ENCODE peak calls at places on chromosome 6, in seven cellular contexts. G, X, D, M, V, Z and L are unnamed samples.

GRCh38 chr6:145547596-145548325 is 187.6 kb downstream of the EPM2A start:
- DNase-seq in X (peak), V (no peak), G (no peak), M (no peak), D (no peak), Z (no peak), L (no peak)

GRCh38 chr6:12270551-12271228 is 19.5 kb upstream of the EDN1 start:
- DNase-seq in V (no peak), G (no peak), M (no peak), D (no peak), Z (no peak), X (no peak), L (no peak)

GRCh38 chr6:132391391-132392291 is 9.6 kb downstream of the MOXD1 start:
- DNase-seq in V (no peak), X (peak), M (peak), D (no peak), Z (peak), G (no peak), L (no peak)

GRCh38 chr6:5173862-5174643 is 86.7 kb downstream of the LYRM4 start:
- DNase-seq in M (peak), Z (no peak), G (no peak), D (no peak), X (peak), V (no peak), L (peak)

GRCh38 chr6:78525961-78526360 is 341.4 kb upstream of the IRAK1BP1 start:
- DNase-seq in V (no peak), X (no peak), D (no peak), G (no peak), Z (no peak), M (no peak), L (no peak)

GRCh38 chr6:170211404-170212025 is 79.4 kb downstream of the DLL1 start:
- DNase-seq in M (no peak), V (no peak), D (no peak), X (no peak), G (peak), Z (no peak), L (no peak)

GRCh38 chr6:27795697-27796494 is 116.3 kb downstream of the OR2B2 start:
- DNase-seq in D (peak), G (no peak), Z (peak), M (peak), V (no peak), X (peak), L (peak)

GRCh38 chr6:112118034-112118433 is 30.6 kb downstream of the FAM229B start:
- DNase-seq in M (peak), D (no peak), Z (no peak), G (no peak), X (no peak), V (no peak), L (no peak)

GRCh38 chr6:158894192-158894591 is 75.0 kb upstream of the EZR start:
- DNase-seq in X (no peak), V (no peak), G (no peak), Z (peak), M (peak), D (peak), L (no peak)

GRCh38 chr6:34349226-34349625 is 43.2 kb downstream of the NUDT3 start:
- DNase-seq in X (no peak), V (no peak), G (no peak), D (no peak), Z (peak), M (no peak), L (no peak)

GRCh38 chr6:35317483-35318199 is 20.0 kb downstream of the DEF6 start:
- DNase-seq in X (no peak), G (no peak), V (no peak), Z (no peak), M (no peak), D (no peak), L (no peak)

GRCh38 chr6:143802833-143803565 is 40.1 kb upstream of the LTV1 start:
- DNase-seq in M (peak), G (no peak), D (no peak), Z (no peak), X (no peak), V (no peak), L (no peak)

GRCh38 chr6:32254761-32255211 is 30.9 kb upstream of the NOTCH4 start:
- DNase-seq in X (no peak), V (no peak), D (no peak), G (no peak), Z (no peak), M (no peak), L (no peak)

GRCh38 chr6:32960563-32960962 is 7.7 kb upstream of the HLA-DMA start:
- DNase-seq in D (peak), M (no peak), V (no peak), Z (no peak), X (no peak), G (no peak), L (no peak)

GRCh38 chr6:127083231-127084015 is 35.0 kb upstream of the RSPO3 start:
- DNase-seq in Z (no peak), M (no peak), D (no peak), G (no peak), X (no peak), V (no peak), L (no peak)

GRCh38 chr6:27592107-27592480 is 119.2 kb upstream of the ZNF184 start:
- DNase-seq in D (peak), X (no peak), G (no peak), V (no peak), M (no peak), Z (peak), L (no peak)

GRCh38 chr6:112337209-112337638 is 9.9 kb upstream of the RFPL4B start:
- DNase-seq in M (peak), Z (peak), X (peak), D (peak), G (peak), V (peak), L (no peak)

GRCh38 chr6:2149370-2150006 is 95.9 kb downstream of the GMDS start:
- DNase-seq in G (no peak), X (no peak), M (no peak), D (no peak), V (no peak), Z (no peak), L (no peak)

GRCh38 chr6:41942045-41942851 is 640 bp upstream of the CCND3 start:
- DNase-seq in Z (no peak), M (peak), D (no peak), G (no peak), V (no peak), X (no peak), L (no peak)

DNA sequence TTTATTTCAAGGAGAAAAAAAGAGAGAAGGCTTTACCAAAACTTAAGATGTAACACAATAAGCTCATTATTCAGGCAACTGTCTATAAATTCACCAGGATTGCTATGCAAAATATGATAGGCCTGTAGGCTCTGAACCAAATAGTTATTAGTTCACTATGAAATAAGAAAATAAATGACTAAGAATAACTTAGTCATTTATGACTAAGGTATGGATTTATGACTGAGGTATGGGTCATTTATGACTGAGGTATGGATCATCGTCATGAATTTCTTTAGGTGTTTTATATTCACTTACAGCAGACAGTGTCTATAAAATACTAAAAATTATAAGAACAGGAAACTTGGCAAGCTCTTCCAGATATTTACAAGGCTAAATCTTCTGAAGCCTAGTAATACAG is 52.1 kb upstream of the SNX9 start:
- DNase-seq in V (no peak), Z (peak), X (no peak), M (peak), G (no peak), D (no peak), L (no peak)
- H3K4me3 ChIP-seq in V (no peak), Z (no peak), X (no peak), M (no peak), G (no peak), D (no peak), L (no peak)

DNA sequence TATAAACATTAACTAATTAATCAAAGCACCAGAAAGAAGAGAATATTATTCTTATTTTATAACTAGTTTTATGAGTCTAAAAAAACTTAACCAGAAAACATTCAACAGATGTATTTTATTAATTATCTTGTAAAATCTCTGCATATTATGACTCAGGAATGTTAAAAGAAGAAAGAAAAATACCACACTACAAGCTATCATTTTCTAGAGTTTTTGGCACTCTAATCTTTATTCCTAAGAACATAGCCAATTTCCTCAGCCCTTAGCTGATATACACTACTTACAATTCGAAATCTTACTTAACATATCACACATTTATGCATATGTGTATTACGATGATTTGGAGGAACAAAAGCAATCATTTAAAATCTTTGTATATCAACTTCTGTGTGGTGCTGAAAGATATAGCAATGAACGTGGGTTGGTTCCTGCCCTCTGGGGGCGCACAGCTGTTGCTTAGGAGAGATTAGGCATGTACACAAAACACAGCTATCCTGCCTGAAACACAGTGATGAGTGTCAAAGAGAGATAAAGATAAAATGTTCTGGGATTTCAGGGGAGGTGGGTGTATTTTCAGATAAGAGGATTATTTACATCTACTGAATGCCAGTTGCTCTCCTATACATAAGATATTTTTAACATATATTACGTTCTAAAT is 404.5 kb downstream of the SYNE1 start:
- DNase-seq in M (peak), G (no peak), D (no peak), Z (no peak), X (no peak), V (no peak), L (peak)
- H3K27ac ChIP-seq in M (peak), G (peak), D (no peak), Z (no peak), X (peak), V (no peak), L (no peak)

GRCh38 chr6:21142716-21143115 is 450.8 kb upstream of the SOX4 start:
- DNase-seq in M (no peak), V (no peak), G (no peak), Z (no peak), D (no peak), X (no peak), L (no peak)
- H3K4me3 ChIP-seq in M (no peak), V (no peak), G (no peak), Z (no peak), D (no peak), X (no peak), L (no peak)

GRCh38 chr6:151317206-151317994 is 74.0 kb downstream of the ZBTB2 start:
- DNase-seq in X (no peak), M (peak), D (no peak), Z (peak), G (no peak), V (no peak), L (no peak)

GRCh38 chr6:151322570-151322969 is 68.8 kb downstream of the ZBTB2 start:
- DNase-seq in D (no peak), Z (peak), M (no peak), V (no peak), X (no peak), G (no peak), L (no peak)

GRCh38 chr6:151320140-151320539 is 71.2 kb downstream of the ZBTB2 start:
- DNase-seq in Z (no peak), X (no peak), D (no peak), G (no peak), V (no peak), M (no peak), L (no peak)

GRCh38 chr6:151321438-151321837 is 69.9 kb downstream of the ZBTB2 start:
- DNase-seq in G (no peak), X (no peak), Z (no peak), M (no peak), D (no peak), V (no peak), L (no peak)

DNA sequence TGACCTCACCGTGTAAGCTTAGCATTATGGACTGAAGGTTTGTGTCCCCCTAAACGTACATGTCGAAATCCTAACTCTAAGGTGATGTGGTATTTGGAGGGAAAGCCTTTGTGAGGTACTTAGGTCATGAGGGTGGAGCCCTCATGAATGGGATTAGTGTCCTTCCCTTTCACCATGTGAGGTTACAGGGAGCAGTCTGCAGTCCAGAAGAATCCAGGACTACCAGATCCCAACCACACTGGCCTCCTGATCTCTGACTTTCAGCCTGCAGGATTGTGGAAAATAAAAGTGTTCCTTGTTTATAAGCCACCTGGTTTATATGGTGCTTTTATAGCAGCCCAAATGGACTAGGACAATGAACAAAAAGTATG is 73.4 kb downstream of the ZBTB2 start:
- DNase-seq in D (no peak), M (no peak), V (no peak), X (no peak), Z (peak), G (no peak), L (no peak)
- H3K27ac ChIP-seq in D (no peak), M (peak), V (no peak), X (no peak), Z (no peak), G (peak), L (no peak)

DNA sequence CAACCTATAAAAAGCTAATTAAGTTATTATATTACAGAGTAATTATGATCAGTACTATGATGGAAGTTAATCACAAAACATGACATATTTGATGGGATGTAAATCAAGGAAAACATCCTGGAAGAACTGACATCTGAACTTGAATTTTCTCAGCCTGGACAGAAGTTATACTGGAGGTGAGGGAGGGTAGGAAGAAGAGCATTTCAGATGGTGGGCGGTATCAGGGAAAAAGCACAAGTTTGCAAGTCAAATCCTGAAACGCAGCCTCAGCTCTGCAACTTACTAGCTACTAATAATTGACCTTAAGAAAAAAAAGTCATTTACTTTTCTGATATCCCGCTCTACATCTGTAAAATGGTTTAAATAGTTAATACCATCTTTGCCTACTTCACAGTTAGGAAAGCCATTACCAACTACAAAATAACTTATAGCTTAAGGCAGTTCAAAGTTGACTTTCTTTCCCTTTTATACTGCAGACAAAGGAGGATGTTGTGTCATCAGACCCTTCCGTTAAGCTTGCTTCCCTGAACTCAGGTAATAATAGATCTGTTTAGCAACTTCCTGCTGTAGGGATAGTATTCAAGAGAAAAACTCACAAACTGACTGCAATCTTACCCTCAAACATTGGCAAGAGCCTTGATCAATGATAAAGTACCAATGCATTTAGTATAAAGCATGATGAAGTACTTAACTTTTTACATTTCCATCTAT is 21.0 kb downstream of the NOL7 start:
- DNase-seq in Z (no peak), M (no peak), D (no peak), X (no peak), G (no peak), V (no peak), L (no peak)
- H3K4me3 ChIP-seq in Z (no peak), M (no peak), D (no peak), X (no peak), G (no peak), V (no peak), L (peak)

GRCh38 chr6:6901205-6901719 is 206.5 kb upstream of the RREB1 start:
- DNase-seq in X (no peak), G (no peak), M (no peak), Z (no peak), V (no peak), D (no peak), L (no peak)
- H3K27ac ChIP-seq in X (no peak), G (no peak), M (no peak), Z (no peak), V (peak), D (no peak), L (no peak)

GRCh38 chr6:166277021-166277420 is 31.2 kb downstream of the PRR18 start:
- DNase-seq in D (no peak), X (no peak), G (no peak), V (no peak), Z (no peak), M (no peak), L (no peak)
- H3K4me3 ChIP-seq in D (no peak), X (no peak), G (no peak), V (no peak), Z (no peak), M (no peak), L (no peak)

DNA sequence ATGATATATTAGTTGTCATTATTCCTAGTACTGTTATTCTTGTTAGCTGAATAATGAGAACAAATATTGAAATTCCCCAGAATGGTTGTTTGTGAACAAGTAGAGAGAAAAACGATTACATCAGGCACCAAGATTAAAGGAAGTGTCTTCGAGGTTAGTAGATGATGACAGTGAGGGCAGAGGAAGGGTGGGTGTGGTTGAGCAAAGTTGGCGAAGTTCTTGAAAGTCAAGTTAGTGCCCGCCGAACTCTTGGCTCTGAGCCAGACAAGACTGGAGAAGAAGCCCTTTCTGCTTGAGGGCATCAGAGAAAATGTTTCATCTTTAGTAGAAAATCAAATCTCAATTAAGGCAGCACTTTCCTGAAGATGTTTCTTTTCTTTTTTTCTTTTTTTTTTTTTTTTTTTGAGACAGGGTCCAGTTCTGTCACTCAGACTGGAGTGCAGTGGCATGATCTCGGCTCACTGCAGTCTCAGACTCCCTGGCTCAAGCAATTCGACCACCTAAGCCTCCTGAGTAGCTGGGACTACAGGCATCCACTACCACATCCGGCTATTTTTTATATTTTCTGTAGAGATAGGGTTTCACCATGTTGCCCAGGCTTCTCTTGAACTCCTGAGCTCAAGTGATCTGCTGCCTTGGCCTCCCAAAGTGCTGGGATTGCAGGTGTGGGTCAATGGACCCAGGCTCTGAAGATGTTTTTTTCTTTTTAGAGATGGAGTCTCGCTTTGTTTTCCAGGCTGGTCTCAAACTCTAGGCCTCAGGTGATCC is 77.1 kb downstream of the SGK1 start:
- DNase-seq in V (peak), G (peak), D (no peak), Z (peak), X (peak), M (no peak), L (peak)
- H3K27ac ChIP-seq in V (no peak), G (no peak), D (no peak), Z (no peak), X (peak), M (no peak), L (peak)

DNA sequence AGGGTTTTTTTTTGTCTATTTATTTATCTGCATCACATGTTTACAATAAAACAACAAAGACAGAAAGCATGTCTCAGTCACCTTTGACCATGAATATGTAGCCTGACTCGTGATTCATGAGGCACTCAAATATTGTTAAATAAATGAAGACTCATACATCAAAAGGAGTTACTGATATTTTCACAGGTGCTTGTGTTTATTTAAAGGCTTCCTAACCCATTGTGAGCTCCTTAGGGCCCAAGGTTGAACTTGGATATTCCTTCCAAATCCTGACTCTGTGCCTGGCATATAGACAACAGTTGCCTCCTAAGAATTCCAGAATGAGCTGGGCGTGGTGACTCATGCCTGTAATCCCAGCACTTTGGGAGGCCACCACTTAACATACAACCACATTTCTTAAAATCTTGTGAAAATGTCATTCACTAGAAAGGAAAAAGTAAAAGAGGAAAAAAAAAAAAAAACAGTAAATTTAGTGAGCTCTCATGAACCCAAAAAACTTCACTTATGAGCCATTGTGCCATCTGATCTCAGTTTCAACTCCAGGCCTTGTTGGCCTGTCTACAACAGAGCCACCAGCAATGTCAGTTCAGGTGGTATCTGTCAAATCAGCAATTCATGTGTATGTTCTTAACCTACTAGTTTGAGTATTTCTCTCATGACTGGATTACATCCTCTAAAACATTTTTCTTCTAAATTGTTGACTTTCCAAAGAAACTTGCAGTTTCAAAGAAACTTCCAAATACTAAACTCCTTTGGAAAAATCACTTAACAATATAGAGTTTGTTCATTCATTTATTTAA is 162.7 kb upstream of the MARCKS start:
- DNase-seq in Z (peak), G (no peak), V (no peak), M (peak), D (no peak), X (no peak), L (no peak)
- H3K4me3 ChIP-seq in Z (no peak), G (no peak), V (no peak), M (no peak), D (no peak), X (no peak), L (no peak)

GRCh38 chr6:22829070-22829469 is 259.7 kb downstream of the HDGFL1 start:
- DNase-seq in G (no peak), X (no peak), M (no peak), D (no peak), V (no peak), Z (peak), L (no peak)
- H3K27ac ChIP-seq in G (peak), X (no peak), M (no peak), D (no peak), V (no peak), Z (peak), L (no peak)